ENCODE peak calls at places on chromosomes 1 and 21, in six cellular contexts. M is DND-41, A is endothelial cell of umbilical vein, X is mammary epithelial cell, O is colonic mucosa, J is MM.1S. H is an unnamed sample.

GRCh38 chr1:206110161-206110560 is 7.0 kb downstream of the AVPR1B start:
- DNase-seq in M (no peak), A (no peak), X (no peak), O (no peak), J (no peak), H (no peak)

GRCh38 chr1:200512191-200512590 is 102.4 kb upstream of the ZNF281 start:
- DNase-seq in M (no peak), A (peak), X (peak), O (no peak), J (no peak), H (no peak)

GRCh38 chr21:39721885-39722284 is 23.1 kb upstream of the IGSF5 start:
- DNase-seq in M (no peak), A (no peak), X (no peak), O (peak), J (no peak), H (no peak)

GRCh38 chr1:159000627-159001026 is 9.1 kb upstream of the IFI16 start:
- DNase-seq in M (no peak), A (peak), X (peak), O (peak), J (no peak), H (peak)

GRCh38 chr1:212470059-212470458 is 37.3 kb downstream of the NENF start:
- DNase-seq in M (no peak), A (no peak), X (peak), O (peak), J (no peak), H (no peak)

GRCh38 chr1:109930252-109930993 is 19.8 kb downstream of the CSF1 start:
- DNase-seq in M (no peak), A (no peak), X (no peak), O (no peak), J (no peak), H (no peak)

GRCh38 chr21:29175408-29176147 is 45.1 kb downstream of the MAP3K7CL start:
- DNase-seq in M (no peak), A (peak), X (no peak), O (no peak), J (no peak), H (no peak)

GRCh38 chr21:46151989-46152938 is 3.1 kb downstream of the FTCD start:
- DNase-seq in M (no peak), A (no peak), X (no peak), O (no peak), J (no peak), H (no peak)

GRCh38 chr1:85047472-85048295 is 616 bp downstream of the MCOLN3 start:
- DNase-seq in M (no peak), A (no peak), X (peak), O (peak), J (no peak), H (no peak)

GRCh38 chr1:219518168-219518905 is 94.6 kb downstream of the ZC3H11B start:
- DNase-seq in M (no peak), A (no peak), X (peak), O (no peak), J (no peak), H (no peak)

GRCh38 chr1:151062738-151063371 is 2.7 kb downstream of the MLLT11 start:
- DNase-seq in M (no peak), A (peak), X (peak), O (no peak), J (no peak), H (no peak)

GRCh38 chr1:198374288-198374687 is 166.2 kb downstream of the ATP6V1G3 start:
- DNase-seq in M (no peak), A (no peak), X (no peak), O (no peak), J (no peak), H (no peak)

GRCh38 chr1:197182716-197183115 is 36.2 kb upstream of the ASPM start:
- DNase-seq in M (no peak), A (no peak), X (no peak), O (no peak), J (no peak), H (no peak)

GRCh38 chr21:37904879-37905278 is 11.4 kb downstream of the KCNJ6 start:
- DNase-seq in M (no peak), A (no peak), X (no peak), O (no peak), J (no peak), H (no peak)

GRCh38 chr1:224747578-224747977 is 131.5 kb downstream of the CNIH3 start:
- DNase-seq in M (peak), A (no peak), X (peak), O (no peak), J (no peak), H (no peak)

GRCh38 chr1:57307382-57307781 is 116.5 kb downstream of the DAB1 start:
- DNase-seq in M (peak), A (no peak), X (peak), O (peak), J (peak), H (peak)

GRCh38 chr1:21838359-21839157 is 26.5 kb downstream of the LDLRAD2 start:
- DNase-seq in M (no peak), A (no peak), X (no peak), O (no peak), J (no peak), H (no peak)

GRCh38 chr1:226560243-226560642 is 11.7 kb downstream of the STUM start:
- DNase-seq in M (no peak), A (no peak), X (no peak), O (no peak), J (no peak), H (no peak)

GRCh38 chr1:118271883-118272282 is 86.9 kb upstream of the SPAG17 start:
- DNase-seq in M (no peak), A (no peak), X (no peak), O (no peak), J (no peak), H (no peak)

GRCh38 chr1:21638531-21639341 is 30.4 kb downstream of the RAP1GAP start:
- DNase-seq in M (no peak), A (no peak), X (peak), O (no peak), J (no peak), H (no peak)

GRCh38 chr1:167332503-167332902 is 111.8 kb downstream of the POU2F1 start:
- DNase-seq in M (no peak), A (peak), X (no peak), O (no peak), J (no peak), H (no peak)

GRCh38 chr21:43193088-43193650 is 24.4 kb downstream of the CRYAA start:
- DNase-seq in M (no peak), A (no peak), X (no peak), O (no peak), J (no peak), H (no peak)

GRCh38 chr21:45054162-45054926 is 20.0 kb upstream of the ADARB1 start:
- DNase-seq in M (no peak), A (no peak), X (no peak), O (no peak), J (no peak), H (no peak)

GRCh38 chr1:212700892-212701819 is 1.5 kb upstream of the BATF3 start:
- DNase-seq in M (no peak), A (peak), X (no peak), O (peak), J (no peak), H (peak)

GRCh38 chr1:206117151-206117948 is at the start of gene AVPR1B:
- DNase-seq in M (no peak), A (peak), X (peak), O (peak), J (peak), H (peak)

GRCh38 chr1:87435484-87435883 is 106.8 kb downstream of the LMO4 start:
- DNase-seq in M (no peak), A (no peak), X (peak), O (no peak), J (no peak), H (no peak)

GRCh38 chr1:53065391-53065790 is 3.4 kb downstream of the PODN start:
- DNase-seq in M (no peak), A (no peak), X (no peak), O (no peak), J (no peak), H (no peak)

GRCh38 chr1:59071289-59071688 is 225.6 kb upstream of the FGGY start:
- DNase-seq in M (peak), A (no peak), X (no peak), O (peak), J (peak), H (no peak)

DNA sequence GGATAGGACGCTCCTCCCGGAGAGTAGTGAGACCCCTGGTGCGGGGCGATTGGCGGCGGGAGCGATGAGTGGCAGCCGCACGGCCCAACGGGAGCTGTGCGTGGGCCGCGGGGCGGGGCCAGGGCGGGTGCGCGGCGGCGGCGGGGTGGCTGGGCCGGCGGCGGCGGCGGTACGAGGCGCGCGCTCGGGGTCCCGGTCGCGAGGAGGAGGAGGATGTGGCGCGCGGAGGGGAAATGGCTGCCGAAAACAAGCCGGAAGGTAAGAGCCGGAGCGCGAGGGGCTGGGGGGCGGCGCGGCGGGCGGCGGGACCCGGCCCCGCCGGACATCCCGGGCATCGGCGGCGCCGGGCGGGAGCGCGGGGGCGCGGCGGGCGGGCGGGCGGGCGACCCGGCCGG is at the start of gene CAMTA1:
- DNase-seq in M (no peak), A (no peak), X (no peak), O (no peak), J (no peak), H (no peak)
- H3K9ac ChIP-seq in M (peak), A (peak), X (peak), O (peak), J (peak), H (peak)

GRCh38 chr1:75797273-75797588 is 549 bp downstream of the MSH4 start:
- DNase-seq in M (no peak), A (no peak), X (no peak), O (no peak), J (no peak), H (no peak)
- H3K9ac ChIP-seq in M (no peak), A (no peak), X (no peak), O (no peak), J (no peak), H (no peak)

GRCh38 chr1:51567653-51568052 is 48.6 kb upstream of the EPS15 start:
- DNase-seq in M (no peak), A (peak), X (peak), O (no peak), J (no peak), H (no peak)

GRCh38 chr1:51561702-51562101 is 42.6 kb upstream of the EPS15 start:
- DNase-seq in M (no peak), A (no peak), X (no peak), O (no peak), J (no peak), H (no peak)

GRCh38 chr1:51566260-51566659 is 47.2 kb upstream of the EPS15 start:
- DNase-seq in M (no peak), A (no peak), X (no peak), O (no peak), J (no peak), H (no peak)

GRCh38 chr1:51565009-51565408 is 45.9 kb upstream of the EPS15 start:
- DNase-seq in M (no peak), A (no peak), X (no peak), O (no peak), J (no peak), H (no peak)

GRCh38 chr1:51564124-51564523 is 45.1 kb upstream of the EPS15 start:
- DNase-seq in M (no peak), A (no peak), X (peak), O (no peak), J (peak), H (no peak)
- H3K9ac ChIP-seq in M (no peak), A (no peak), X (no peak), O (no peak), J (no peak), H (no peak)

DNA sequence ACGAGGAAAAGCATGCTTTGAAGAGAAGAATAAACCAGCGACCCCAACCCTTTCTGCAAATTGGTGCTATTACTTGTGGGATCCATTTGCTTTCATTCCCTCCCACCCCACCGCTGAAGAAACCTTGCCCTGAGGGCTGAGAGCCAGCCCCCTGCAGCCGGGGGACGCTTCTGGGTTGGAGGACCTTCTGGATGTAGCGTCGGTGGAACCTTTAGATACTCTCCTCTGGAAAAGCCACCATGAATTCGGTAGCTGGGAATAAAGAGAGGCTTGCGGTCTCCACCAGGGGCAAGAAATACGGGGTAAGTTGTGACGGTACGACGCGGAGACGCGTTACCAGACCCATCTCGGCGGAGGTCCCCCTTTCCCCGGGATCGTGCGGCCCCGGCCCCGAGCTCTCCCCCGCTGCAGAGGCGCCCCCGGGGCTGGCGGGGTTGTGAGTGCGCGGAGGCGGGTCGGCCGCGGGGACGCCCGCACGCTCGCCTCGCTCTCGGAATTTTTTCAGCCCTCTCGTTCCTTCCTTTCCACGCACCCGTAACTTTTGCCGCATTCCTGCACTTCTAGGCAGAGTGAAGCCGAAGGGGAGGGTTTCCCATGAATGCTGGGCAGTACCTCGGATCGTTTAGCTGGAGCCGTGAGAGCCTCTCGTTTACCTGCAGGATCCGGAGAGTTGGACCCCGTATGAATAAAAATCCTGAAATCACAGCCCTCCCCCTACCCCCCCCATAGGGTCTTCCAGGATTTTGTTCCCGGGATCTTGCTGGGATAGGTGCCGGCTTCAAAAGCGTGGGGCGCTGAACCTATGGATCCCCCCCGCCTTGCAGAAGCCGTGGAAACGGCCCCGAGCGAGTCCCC is 628 bp downstream of the KIF26B start:
- DNase-seq in M (no peak), A (peak), X (peak), O (no peak), J (no peak), H (no peak)
- H3K9ac ChIP-seq in M (peak), A (no peak), X (peak), O (no peak), J (no peak), H (peak)

DNA sequence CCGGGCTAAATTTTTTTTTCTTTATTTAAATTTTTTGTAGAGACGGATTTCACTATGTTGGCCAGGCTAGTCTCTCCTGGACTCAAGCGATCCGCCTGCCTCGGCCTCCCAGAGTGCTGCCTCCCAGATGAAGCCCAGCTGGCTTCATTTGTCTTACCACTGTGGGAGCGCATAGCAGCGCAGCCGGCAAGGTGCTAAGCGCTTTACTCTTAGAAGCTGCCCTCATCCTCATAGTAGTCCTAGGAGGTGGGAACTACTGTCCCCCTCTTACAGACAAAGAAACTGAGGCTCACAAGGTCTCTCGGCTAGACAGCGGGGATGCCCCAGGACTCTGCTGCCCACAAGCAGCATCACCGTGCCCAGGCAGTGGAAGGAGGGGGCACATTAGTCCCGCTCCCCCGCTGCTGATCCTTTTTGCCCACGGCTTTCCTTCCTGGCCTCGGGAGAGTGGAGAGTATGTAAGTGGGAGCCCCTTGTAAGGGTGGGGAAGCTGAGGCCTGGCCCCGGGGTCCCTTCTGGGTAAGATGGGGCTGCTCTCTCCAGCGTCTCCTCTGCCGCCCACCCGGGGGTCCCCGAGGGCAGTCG is 726 bp downstream of the TMEM54 start:
- DNase-seq in M (no peak), A (no peak), X (no peak), O (no peak), J (no peak), H (no peak)
- H3K9ac ChIP-seq in M (no peak), A (no peak), X (peak), O (peak), J (no peak), H (peak)